ENCODE peak calls at places on chromosomes 2 and 18, in nine cellular contexts. J is activated CD8-positive, alpha-beta T cell treated with anti-CD3 and anti-CD28 coated beads for 36 hours; K is activated B cell treated with CpG ODN at 0.5 μM for 24 hours; H is heart right ventricle; U is Panc1; B is colonic mucosa; I is tibial nerve; Z is GM12878; G is AG04449. Q is an unnamed sample.

GRCh38 chr2:69221960-69222751 is 164.9 kb downstream of the GFPT1 start:
- DNase-seq in G (no peak), Z (no peak), H (no peak), I (no peak), J (no peak), U (no peak), B (no peak), K (no peak), Q (no peak)

GRCh38 chr2:42470706-42471105 is 23.1 kb downstream of the KCNG3 start:
- DNase-seq in Z (no peak), B (no peak), U (no peak), J (no peak), K (no peak), I (no peak), H (no peak), G (no peak), Q (no peak)

GRCh38 chr2:153871231-153872221 is at the start of gene GALNT13:
- DNase-seq in G (no peak), Z (no peak), U (no peak), H (no peak), K (no peak), B (peak), I (no peak), J (peak), Q (peak)

GRCh38 chr2:223054193-223054781 is 2.3 kb downstream of the KCNE4 start:
- DNase-seq in H (peak), B (peak), U (no peak), K (no peak), J (no peak), G (peak), I (peak), Z (no peak), Q (no peak)

GRCh38 chr18:366466-367053 is 98.7 kb upstream of the THOC1 start:
- DNase-seq in H (no peak), Z (no peak), B (no peak), G (no peak), K (no peak), I (no peak), U (no peak), J (no peak), Q (no peak)

GRCh38 chr18:7598167-7599062 is 31.3 kb downstream of the PTPRM start:
- DNase-seq in J (no peak), G (no peak), K (no peak), H (no peak), B (no peak), Z (no peak), I (no peak), U (no peak), Q (no peak)

GRCh38 chr2:67309281-67309680 is 87.9 kb upstream of the ETAA1 start:
- DNase-seq in H (no peak), J (no peak), Z (no peak), K (no peak), U (peak), G (no peak), I (no peak), B (no peak), Q (no peak)

GRCh38 chr2:170696948-170697347 is 18.2 kb upstream of the SP5 start:
- DNase-seq in G (no peak), Z (no peak), I (no peak), K (no peak), J (no peak), H (no peak), U (no peak), B (no peak), Q (no peak)

GRCh38 chr18:13464432-13465125 is 246.0 kb downstream of the LDLRAD4 start:
- DNase-seq in K (peak), H (peak), J (peak), U (no peak), Z (peak), B (peak), I (peak), G (no peak), Q (peak)

GRCh38 chr18:31610841-31611240 is 19.2 kb downstream of the TTR start:
- DNase-seq in H (no peak), J (no peak), I (no peak), K (no peak), U (no peak), Z (no peak), G (no peak), B (peak), Q (no peak)

GRCh38 chr2:229342376-229342775 is 71.3 kb upstream of the PID1 start:
- DNase-seq in B (peak), K (no peak), U (peak), H (peak), J (peak), I (peak), G (no peak), Z (no peak), Q (no peak)

GRCh38 chr2:229856416-229856815 is 65.4 kb downstream of the TRIP12 start:
- DNase-seq in U (no peak), H (no peak), B (no peak), I (no peak), K (no peak), Z (no peak), G (no peak), J (no peak), Q (peak)

GRCh38 chr2:241637233-241638062 is at the start of gene ATG4B:
- DNase-seq in I (peak), J (peak), H (peak), G (peak), Z (peak), B (peak), U (peak), K (peak), Q (peak)

GRCh38 chr18:3710712-3711269 is 260.8 kb downstream of the TGIF1 start:
- DNase-seq in Z (no peak), I (peak), U (no peak), K (no peak), B (peak), H (no peak), J (no peak), G (no peak), Q (no peak)

GRCh38 chr2:54655051-54655809 is 68.2 kb upstream of the EML6 start:
- DNase-seq in J (no peak), I (no peak), B (no peak), G (no peak), K (no peak), H (no peak), U (no peak), Z (no peak), Q (no peak)

GRCh38 chr2:157837851-157838441 is 38.2 kb downstream of the ACVR1 start:
- DNase-seq in I (no peak), B (no peak), Z (no peak), J (no peak), U (no peak), K (no peak), G (no peak), H (peak), Q (no peak)

GRCh38 chr18:35478520-35479435 is 19.0 kb downstream of the INO80C start:
- DNase-seq in J (peak), H (no peak), Z (no peak), K (no peak), U (peak), G (no peak), B (peak), I (no peak), Q (no peak)

GRCh38 chr2:23384551-23385349 is at the start of gene KLHL29:
- DNase-seq in G (no peak), U (no peak), K (peak), H (peak), Z (no peak), I (peak), J (peak), B (peak), Q (peak)

GRCh38 chr2:218405365-218406208 is 5.9 kb downstream of the CTDSP1 start:
- DNase-seq in Z (no peak), H (peak), U (no peak), K (no peak), J (peak), G (no peak), B (peak), I (peak), Q (no peak)

GRCh38 chr2:177396630-177397460 is 4.3 kb downstream of the AGPS start:
- DNase-seq in J (no peak), Z (no peak), K (no peak), U (no peak), H (no peak), I (no peak), G (peak), B (no peak), Q (no peak)

GRCh38 chr2:53040536-53041229 is 726.9 kb upstream of the CHAC2 start:
- DNase-seq in I (no peak), U (no peak), K (no peak), J (no peak), B (no peak), H (no peak), G (no peak), Z (no peak), Q (no peak)

GRCh38 chr2:169664600-169664977 is 29.6 kb downstream of the CFAP210 start:
- DNase-seq in U (no peak), G (no peak), J (no peak), Z (no peak), K (no peak), I (no peak), B (no peak), H (no peak), Q (no peak)

GRCh38 chr2:128604045-128604444 is 285.4 kb upstream of the HS6ST1 start:
- DNase-seq in I (no peak), K (no peak), B (no peak), H (no peak), J (no peak), U (no peak), Z (no peak), G (no peak), Q (no peak)

GRCh38 chr2:197215988-197216979 is 94.3 kb downstream of the ANKRD44 start:
- DNase-seq in J (no peak), G (no peak), H (no peak), U (no peak), Z (peak), B (no peak), K (no peak), I (no peak), Q (peak)

GRCh38 chr2:28624798-28625701 is 126.6 kb upstream of the PPP1CB start:
- DNase-seq in U (no peak), Z (peak), B (peak), H (peak), G (no peak), K (peak), I (peak), J (peak), Q (peak)

GRCh38 chr2:174046172-174046571 is 81.0 kb upstream of the SP3 start:
- DNase-seq in B (no peak), U (no peak), I (no peak), G (no peak), J (no peak), H (no peak), Z (no peak), K (no peak), Q (no peak)

GRCh38 chr2:38522754-38523349 is 79.9 kb downstream of the HNRNPLL start:
- DNase-seq in U (no peak), B (no peak), J (no peak), Z (no peak), H (no peak), G (no peak), I (no peak), K (no peak), Q (no peak)

GRCh38 chr2:111632661-111633060 is 251.3 kb downstream of the ANAPC1 start:
- DNase-seq in Z (no peak), U (no peak), B (no peak), K (no peak), H (no peak), I (no peak), G (no peak), J (peak), Q (peak)

GRCh38 chr2:219173176-219173575 is 3.3 kb upstream of the SLC23A3 start:
- DNase-seq in B (no peak), J (no peak), K (no peak), H (no peak), G (no peak), I (no peak), U (no peak), Z (no peak), Q (no peak)

GRCh38 chr2:118844261-118845004 is 3.0 kb downstream of the EN1 start:
- DNase-seq in G (no peak), H (no peak), B (no peak), Z (no peak), I (no peak), U (no peak), K (no peak), J (no peak), Q (no peak)

GRCh38 chr2:219433666-219434467 is 776 bp upstream of the SPEG start:
- DNase-seq in G (no peak), H (no peak), I (no peak), Z (no peak), U (no peak), J (peak), K (no peak), B (no peak), Q (no peak)

GRCh38 chr2:190311893-190312634 is 7.6 kb downstream of the HIBCH start:
- DNase-seq in G (no peak), J (no peak), K (no peak), U (no peak), Z (no peak), B (no peak), H (no peak), I (no peak), Q (no peak)

GRCh38 chr2:114076961-114077360 is 187.1 kb downstream of the ACTR3 start:
- DNase-seq in B (no peak), H (no peak), K (no peak), J (no peak), Z (no peak), U (no peak), G (no peak), I (no peak), Q (no peak)

GRCh38 chr2:240953426-240954425 is 44.7 kb upstream of the SNED1 start:
- DNase-seq in G (no peak), U (no peak), K (no peak), H (no peak), J (no peak), I (no peak), Z (no peak), B (peak), Q (no peak)

GRCh38 chr2:232532406-232532805 is 6.4 kb downstream of the CHRND start:
- DNase-seq in G (no peak), J (no peak), I (no peak), H (peak), K (no peak), Z (no peak), U (no peak), B (no peak), Q (no peak)

GRCh38 chr2:215361211-215361875 is 49.5 kb downstream of the ATIC start:
- DNase-seq in Z (no peak), K (no peak), G (no peak), U (no peak), J (no peak), I (no peak), H (no peak), B (no peak), Q (no peak)

GRCh38 chr2:79980116-79980515 is 324.4 kb downstream of the LRRTM1 start:
- DNase-seq in K (no peak), U (no peak), H (no peak), B (no peak), G (no peak), J (no peak), I (no peak), Z (no peak), Q (no peak)

GRCh38 chr2:79980816-79981215 is 323.7 kb downstream of the LRRTM1 start:
- DNase-seq in K (no peak), B (no peak), Z (no peak), I (no peak), H (no peak), J (no peak), G (no peak), U (no peak), Q (no peak)

GRCh38 chr2:79981316-79981715 is 323.2 kb downstream of the LRRTM1 start:
- DNase-seq in Z (no peak), U (no peak), J (no peak), G (no peak), K (no peak), H (no peak), I (no peak), B (no peak), Q (no peak)

GRCh38 chr2:79984476-79984875 is 320.1 kb downstream of the LRRTM1 start:
- DNase-seq in H (no peak), K (no peak), Z (no peak), I (no peak), J (no peak), B (no peak), G (no peak), U (no peak), Q (no peak)

DNA sequence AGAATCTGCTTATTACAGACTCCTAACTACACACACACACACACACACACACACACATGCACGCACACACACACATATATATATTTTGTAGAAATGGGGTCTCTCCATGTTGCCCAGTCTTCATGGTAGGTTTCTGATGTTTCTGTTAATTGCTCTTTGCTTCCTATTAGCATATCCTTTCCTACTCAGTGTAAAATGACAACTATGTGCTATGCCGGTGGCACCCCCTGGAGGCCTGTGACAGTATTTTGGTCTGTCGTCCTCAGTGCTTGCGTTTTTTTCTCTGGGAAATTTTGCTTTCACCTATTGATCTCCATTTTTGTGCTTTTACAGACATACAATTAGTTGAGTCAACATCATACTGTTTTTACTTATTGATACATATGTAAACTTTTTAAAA is 322.1 kb downstream of the LRRTM1 start:
- DNase-seq in I (no peak), K (no peak), B (peak), J (peak), U (no peak), G (no peak), H (no peak), Z (no peak), Q (no peak)
- TF ChIP-seq CTCF in I (no peak), K (no peak), B (peak), J (peak), U (peak), G (no peak), H (peak), Z (peak), Q (peak)

GRCh38 chr2:60140180-60140579 is 413.3 kb downstream of the BCL11A start:
- DNase-seq in B (no peak), U (no peak), G (no peak), J (no peak), K (no peak), I (no peak), Z (no peak), H (no peak), Q (no peak)

GRCh38 chr2:60136913-60137312 is 416.5 kb downstream of the BCL11A start:
- DNase-seq in J (no peak), B (no peak), H (no peak), I (no peak), K (no peak), U (no peak), Z (no peak), G (no peak), Q (no peak)
- TF ChIP-seq CTCF in J (no peak), B (no peak), H (no peak), I (no peak), K (no peak), U (no peak), Z (no peak), G (no peak), Q (no peak)

GRCh38 chr18:46174317-46175039 is 70.3 kb downstream of the HAUS1 start:
- DNase-seq in Z (no peak), G (no peak), H (no peak), B (peak), I (no peak), J (peak), K (peak), U (no peak), Q (peak)
- TF ChIP-seq CTCF in Z (peak), G (no peak), H (no peak), B (no peak), I (no peak), J (no peak), K (no peak), U (no peak), Q (peak)

GRCh38 chr2:231305221-231305620 is 90.3 kb upstream of the B3GNT7 start:
- DNase-seq in K (no peak), H (no peak), U (no peak), I (no peak), J (no peak), Z (no peak), G (no peak), B (no peak), Q (no peak)
- TF ChIP-seq CTCF in K (no peak), H (no peak), U (no peak), I (no peak), J (no peak), Z (no peak), G (no peak), B (no peak), Q (no peak)

GRCh38 chr2:206023183-206023582 is 62.8 kb downstream of the INO80D start:
- DNase-seq in U (no peak), B (no peak), K (no peak), H (no peak), G (no peak), Z (no peak), J (peak), I (no peak), Q (no peak)
- TF ChIP-seq CTCF in U (no peak), B (no peak), K (no peak), H (no peak), G (no peak), Z (no peak), J (no peak), I (no peak), Q (no peak)

GRCh38 chr2:178860551-178860950 is 53.3 kb upstream of the TTN start:
- DNase-seq in G (no peak), J (no peak), I (peak), K (no peak), Z (no peak), B (peak), H (peak), U (no peak), Q (no peak)
- TF ChIP-seq CTCF in G (no peak), J (no peak), I (no peak), K (no peak), Z (no peak), B (no peak), H (peak), U (no peak), Q (no peak)

DNA sequence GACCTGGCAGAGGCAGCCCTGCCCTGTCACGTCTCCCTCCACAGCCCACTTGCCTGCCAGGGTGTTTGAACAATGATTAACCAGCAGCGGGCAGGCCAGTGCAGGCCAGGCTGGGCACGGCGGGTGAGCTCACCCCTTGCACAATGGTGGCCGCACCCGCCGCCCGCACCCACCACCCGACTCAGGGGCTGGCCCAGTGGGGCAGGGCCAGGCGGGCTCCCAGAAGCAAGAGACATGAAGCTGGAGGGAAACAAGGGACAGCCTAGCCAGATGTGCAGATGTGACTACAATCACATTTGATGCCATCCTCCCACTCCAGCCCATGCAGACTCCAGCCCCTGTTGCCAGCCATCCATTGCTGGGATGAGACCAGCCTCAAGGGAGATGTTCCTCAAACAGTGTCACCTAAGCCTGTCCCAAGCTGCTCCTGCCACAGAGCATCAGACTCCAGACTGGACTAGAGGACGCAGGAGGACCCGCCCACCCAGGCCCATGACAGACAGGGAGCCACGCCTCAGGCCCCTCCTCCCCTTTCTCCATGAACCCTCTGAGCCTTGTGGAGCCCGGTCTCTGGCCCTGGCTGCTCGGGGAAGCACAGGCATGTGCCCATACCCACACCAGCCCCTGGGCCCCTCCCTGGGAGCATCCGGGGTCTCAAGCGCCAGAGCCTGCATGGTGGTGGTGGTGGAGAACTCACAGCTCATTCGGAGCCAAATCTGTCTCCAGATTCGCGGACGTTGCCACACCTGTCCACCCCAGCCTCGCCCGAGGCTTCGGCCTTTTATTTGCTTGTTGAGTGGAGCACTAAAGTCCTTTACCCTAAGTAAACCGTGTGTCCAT is 45.0 kb downstream of the SDC1 start:
- DNase-seq in K (no peak), J (no peak), B (peak), I (no peak), U (no peak), H (no peak), Z (no peak), G (no peak), Q (no peak)
- TF ChIP-seq CTCF in K (no peak), J (no peak), B (no peak), I (no peak), U (no peak), H (no peak), Z (no peak), G (no peak), Q (no peak)

GRCh38 chr2:66013456-66013855 is 421.5 kb upstream of the MEIS1 start:
- DNase-seq in G (no peak), H (no peak), U (no peak), Z (no peak), K (no peak), I (no peak), B (no peak), J (no peak), Q (no peak)
- TF ChIP-seq CTCF in G (no peak), H (no peak), U (no peak), Z (peak), K (no peak), I (no peak), B (no peak), J (no peak), Q (peak)

GRCh38 chr2:13052547-13052946 is 335.8 kb downstream of the TRIB2 start:
- DNase-seq in Z (no peak), U (no peak), B (no peak), G (no peak), H (no peak), I (no peak), J (no peak), K (no peak), Q (no peak)
- TF ChIP-seq CTCF in Z (no peak), U (no peak), B (no peak), G (no peak), H (no peak), I (no peak), J (no peak), K (no peak), Q (no peak)